ENCODE peak calls at places on chromosomes 3 and 15, in eight cellular contexts. T, K, X, S, M, Q, C and P are unnamed samples.

GRCh38 chr3:198030125-198030524 is 70.1 kb downstream of the LMLN start:
- DNase-seq in T (no peak), K (no peak), X (no peak), S (no peak), M (no peak), Q (no peak), C (no peak), P (no peak)

GRCh38 chr3:180048840-180049239 is 12.1 kb upstream of the PEX5L start:
- DNase-seq in T (no peak), K (no peak), X (no peak), S (no peak), M (no peak), Q (peak), C (no peak), P (no peak)

GRCh38 chr3:99586680-99587079 is 51.7 kb upstream of the COL8A1 start:
- DNase-seq in T (no peak), K (no peak), X (no peak), S (no peak), M (no peak), Q (no peak), C (no peak), P (no peak)

GRCh38 chr3:178392553-178392952 is 143.7 kb upstream of the KCNMB2 start:
- DNase-seq in T (no peak), K (no peak), X (peak), S (no peak), M (no peak), Q (no peak), C (no peak), P (no peak)

GRCh38 chr3:14303336-14304100 is 98.9 kb upstream of the SLC6A6 start:
- DNase-seq in T (no peak), K (no peak), X (no peak), S (no peak), M (no peak), Q (no peak), C (no peak), P (no peak)

GRCh38 chr3:40445062-40445461 is 12.1 kb upstream of the RPL14 start:
- DNase-seq in T (no peak), K (no peak), X (no peak), S (no peak), M (no peak), Q (no peak), C (no peak), P (no peak)

GRCh38 chr15:70582143-70582945 is 181.0 kb downstream of the UACA start:
- DNase-seq in T (no peak), K (no peak), X (peak), S (no peak), M (no peak), Q (no peak), C (no peak), P (no peak)

GRCh38 chr15:74281147-74282133 is 45.3 kb downstream of the CCDC33 start:
- DNase-seq in T (no peak), K (no peak), X (no peak), S (no peak), M (no peak), Q (no peak), C (no peak), P (no peak)

GRCh38 chr3:12963869-12964712 is 109.1 kb downstream of the IQSEC1 start:
- DNase-seq in T (no peak), K (no peak), X (no peak), S (no peak), M (no peak), Q (no peak), C (no peak), P (no peak)

GRCh38 chr15:59741274-59741906 is 52.3 kb upstream of the BNIP2 start:
- DNase-seq in T (no peak), K (no peak), X (peak), S (no peak), M (no peak), Q (no peak), C (no peak), P (no peak)

GRCh38 chr15:77710637-77711036 is 77.9 kb upstream of the LINGO1 start:
- DNase-seq in T (no peak), K (no peak), X (no peak), S (no peak), M (no peak), Q (no peak), C (no peak), P (no peak)

GRCh38 chr3:12691733-12692132 is 27.8 kb upstream of the RAF1 start:
- DNase-seq in T (no peak), K (no peak), X (no peak), S (no peak), M (no peak), Q (no peak), C (no peak), P (no peak)

GRCh38 chr3:80263260-80263659 is 495.5 kb upstream of the ROBO1 start:
- DNase-seq in T (no peak), K (no peak), X (no peak), S (no peak), M (no peak), Q (no peak), C (no peak), P (no peak)

GRCh38 chr3:64728428-64728827 is 40.6 kb upstream of the ADAMTS9 start:
- DNase-seq in T (no peak), K (no peak), X (no peak), S (no peak), M (no peak), Q (no peak), C (no peak), P (no peak)

DNA sequence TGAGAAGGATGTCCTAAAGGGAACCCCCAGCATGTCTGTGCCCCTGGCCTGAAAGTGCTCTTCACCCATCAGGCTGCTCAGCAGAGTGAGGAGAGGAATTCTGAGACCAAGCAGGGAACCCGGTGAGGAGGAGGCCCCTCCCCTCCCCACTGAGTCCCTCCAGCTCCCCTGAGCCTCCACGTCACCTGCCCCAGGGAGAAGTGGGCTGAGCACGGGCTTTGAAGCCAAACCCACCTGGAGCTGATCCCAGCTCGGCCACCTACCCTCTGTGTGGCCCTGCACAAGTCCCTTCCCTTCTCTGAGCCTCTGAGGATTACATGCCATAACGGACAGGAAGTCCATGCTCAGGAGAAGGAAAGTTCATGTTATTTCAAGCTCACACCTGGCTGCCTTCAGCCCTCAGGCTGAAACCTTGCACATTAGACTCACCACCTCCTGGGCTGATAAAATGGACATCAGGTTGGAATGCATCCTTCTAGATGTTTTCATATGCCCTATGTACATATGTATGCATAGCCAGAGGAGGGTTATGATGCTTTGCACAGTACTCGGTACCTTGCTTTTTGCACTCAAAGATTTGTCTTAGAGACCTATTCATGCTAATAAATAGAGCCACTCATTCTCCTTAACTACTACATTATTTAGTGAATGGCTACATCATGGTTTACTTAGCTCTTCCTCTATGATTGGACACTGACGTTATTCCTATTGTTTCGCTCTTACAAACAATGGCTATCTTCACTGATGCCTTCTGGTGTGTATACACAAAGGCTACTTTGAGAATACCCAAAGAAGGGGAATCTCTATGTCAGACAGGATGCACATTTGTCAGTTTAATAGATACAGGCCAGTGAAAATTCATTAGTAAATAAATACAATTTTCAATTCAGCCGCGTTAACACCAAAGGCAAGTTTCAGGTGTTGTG is 31.6 kb upstream of the GATA2 start:
- DNase-seq in T (no peak), K (no peak), X (no peak), S (no peak), M (no peak), Q (no peak), C (no peak), P (no peak)
- H3K27ac ChIP-seq in T (no peak), K (no peak), X (no peak), S (no peak), M (no peak), Q (no peak), C (no peak), P (no peak)

GRCh38 chr3:34247401-34247800 is 449.0 kb downstream of the PDCD6IP start:
- DNase-seq in T (no peak), K (no peak), X (no peak), S (no peak), M (no peak), Q (no peak), C (no peak), P (no peak)
- H3K27ac ChIP-seq in T (no peak), K (no peak), X (no peak), S (no peak), M (no peak), Q (no peak), C (no peak), P (no peak)

DNA sequence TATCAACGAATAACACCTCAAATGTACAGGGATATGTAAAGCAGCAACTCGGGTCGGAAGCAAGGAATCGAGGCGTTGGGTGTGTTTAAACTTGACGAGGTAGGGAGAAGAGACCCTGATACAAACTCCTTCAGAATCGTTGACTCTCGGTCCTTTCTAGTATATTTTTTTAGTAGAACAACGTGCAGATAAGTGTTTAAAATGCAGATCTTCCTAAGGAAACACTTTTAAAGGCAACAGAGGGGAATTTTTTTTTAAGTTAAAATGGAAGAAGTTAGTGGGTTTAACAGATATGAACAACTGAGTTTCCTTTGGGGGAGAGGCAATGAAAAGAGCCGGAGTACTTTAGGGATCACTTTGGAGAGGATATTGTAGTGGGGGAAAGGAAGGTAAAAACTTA is 1.1 kb upstream of the KPNA4 start:
- DNase-seq in T (no peak), K (no peak), X (no peak), S (no peak), M (no peak), Q (no peak), C (no peak), P (no peak)
- H3K27ac ChIP-seq in T (no peak), K (peak), X (peak), S (peak), M (peak), Q (peak), C (peak), P (no peak)

GRCh38 chr3:183529717-183530116 is 25.8 kb downstream of the KLHL6 start:
- DNase-seq in T (no peak), K (no peak), X (no peak), S (peak), M (no peak), Q (no peak), C (no peak), P (no peak)

GRCh38 chr3:183527980-183528379 is 27.5 kb downstream of the KLHL6 start:
- DNase-seq in T (no peak), K (no peak), X (no peak), S (no peak), M (no peak), Q (no peak), C (no peak), P (no peak)

GRCh38 chr3:183524476-183524875 is 31.0 kb downstream of the KLHL6 start:
- DNase-seq in T (no peak), K (no peak), X (no peak), S (no peak), M (no peak), Q (no peak), C (no peak), P (no peak)

GRCh38 chr3:183526838-183527420 is 28.6 kb downstream of the KLHL6 start:
- DNase-seq in T (no peak), K (no peak), X (no peak), S (no peak), M (no peak), Q (no peak), C (no peak), P (no peak)

GRCh38 chr3:183527421-183527979 is 28.0 kb downstream of the KLHL6 start:
- DNase-seq in T (no peak), K (no peak), X (no peak), S (no peak), M (no peak), Q (no peak), C (no peak), P (no peak)
- H3K27ac ChIP-seq in T (no peak), K (no peak), X (no peak), S (no peak), M (no peak), Q (no peak), C (no peak), P (no peak)

GRCh38 chr3:23945653-23945902 is 492 bp downstream of the NR1D2 start:
- DNase-seq in T (no peak), K (no peak), X (no peak), S (no peak), M (no peak), Q (no peak), C (no peak), P (no peak)

GRCh38 chr3:23942546-23942945 is 2.5 kb upstream of the NR1D2 start:
- DNase-seq in T (no peak), K (no peak), X (no peak), S (no peak), M (no peak), Q (no peak), C (no peak), P (no peak)

GRCh38 chr3:23944861-23945652 is at the start of gene NR1D2:
- DNase-seq in T (peak), K (peak), X (peak), S (peak), M (peak), Q (peak), C (peak), P (peak)

GRCh38 chr3:23945903-23946751 is 1.0 kb downstream of the NR1D2 start:
- DNase-seq in T (peak), K (peak), X (peak), S (peak), M (peak), Q (peak), C (peak), P (peak)

DNA sequence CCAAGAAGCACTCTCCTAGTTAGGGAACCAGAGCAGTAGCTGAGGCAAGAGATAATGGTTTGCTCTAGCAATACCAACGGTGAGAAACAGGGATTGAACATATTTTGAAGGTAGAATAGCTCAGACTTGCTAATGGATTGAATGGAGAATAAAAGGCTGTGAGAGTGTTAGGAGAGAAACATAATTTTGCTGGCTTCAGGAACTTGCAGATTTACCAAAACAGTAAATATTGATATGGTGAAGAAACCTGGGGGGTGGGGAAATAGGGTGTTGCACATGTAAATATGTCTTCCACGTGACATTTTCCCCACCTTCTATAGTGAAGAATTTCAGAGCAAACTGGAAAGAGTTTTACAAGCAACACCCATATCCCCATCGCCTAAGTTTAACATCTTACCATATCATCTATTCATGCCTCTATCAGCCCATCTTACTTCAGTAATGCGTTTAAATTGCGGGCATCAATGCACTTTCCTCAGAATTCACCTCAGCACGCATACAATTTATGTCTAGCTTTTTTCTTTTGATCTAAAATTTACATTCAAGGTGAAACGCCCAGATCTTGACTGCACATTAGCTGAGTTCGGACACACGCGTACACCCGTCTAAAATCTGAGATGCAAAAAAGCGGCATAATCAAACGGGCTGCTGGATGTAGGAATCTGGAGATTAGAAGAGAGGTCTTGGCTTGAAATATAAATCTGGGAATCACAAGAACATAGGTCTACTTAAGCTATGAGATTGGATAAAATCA is 902 bp upstream of the NR1D2 start:
- DNase-seq in T (no peak), K (no peak), X (no peak), S (no peak), M (no peak), Q (no peak), C (no peak), P (no peak)
- H3K27ac ChIP-seq in T (no peak), K (peak), X (no peak), S (peak), M (peak), Q (peak), C (peak), P (no peak)

GRCh38 chr15:40238927-40239591 is at the start of gene PAK6:
- DNase-seq in T (no peak), K (peak), X (peak), S (peak), M (peak), Q (peak), C (no peak), P (peak)
- H3K27ac ChIP-seq in T (no peak), K (no peak), X (no peak), S (no peak), M (no peak), Q (no peak), C (no peak), P (peak)

GRCh38 chr15:91234759-91235158 is 134.7 kb downstream of the SV2B start:
- DNase-seq in T (no peak), K (no peak), X (no peak), S (no peak), M (no peak), Q (no peak), C (no peak), P (no peak)

GRCh38 chr15:91243806-91244205 is 143.7 kb downstream of the SV2B start:
- DNase-seq in T (no peak), K (no peak), X (no peak), S (no peak), M (no peak), Q (no peak), C (no peak), P (no peak)

GRCh38 chr15:91237493-91237892 is 137.4 kb downstream of the SV2B start:
- DNase-seq in T (no peak), K (no peak), X (no peak), S (no peak), M (no peak), Q (no peak), C (no peak), P (no peak)

GRCh38 chr15:91235376-91235775 is 135.3 kb downstream of the SV2B start:
- DNase-seq in T (no peak), K (no peak), X (no peak), S (no peak), M (no peak), Q (no peak), C (no peak), P (no peak)

GRCh38 chr15:91238664-91239428 is 138.8 kb downstream of the SV2B start:
- DNase-seq in T (no peak), K (no peak), X (no peak), S (no peak), M (no peak), Q (no peak), C (no peak), P (no peak)
- H3K27ac ChIP-seq in T (no peak), K (no peak), X (no peak), S (no peak), M (no peak), Q (no peak), C (no peak), P (no peak)

GRCh38 chr3:150749218-150749617 is 13.8 kb downstream of the SIAH2 start:
- DNase-seq in T (no peak), K (no peak), X (no peak), S (no peak), M (no peak), Q (no peak), C (no peak), P (no peak)
- H3K27ac ChIP-seq in T (no peak), K (peak), X (no peak), S (no peak), M (no peak), Q (no peak), C (no peak), P (no peak)